ENCODE peak calls at places on chromosomes 16 and 17, in seven cellular contexts. E, L, K, G, I, W and U are unnamed samples.

GRCh38 chr16:12142157-12142556 is 165.6 kb downstream of the SNX29 start:
- DNase-seq in E (no peak), I (no peak), K (peak), W (peak), G (no peak), L (no peak), U (no peak)

GRCh38 chr16:29673501-29673900 is 5.5 kb upstream of the QPRT start:
- DNase-seq in G (no peak), I (no peak), W (no peak), K (no peak), L (no peak), E (no peak), U (no peak)

GRCh38 chr17:64171041-64171440 is 41.1 kb upstream of the ERN1 start:
- DNase-seq in L (no peak), K (no peak), G (no peak), E (no peak), I (no peak), W (no peak), U (peak)

GRCh38 chr16:27208809-27209208 is 5.5 kb downstream of the KDM8 start:
- DNase-seq in G (no peak), E (no peak), L (no peak), W (no peak), K (no peak), I (no peak), U (no peak)

GRCh38 chr17:8489841-8490240 is 54.2 kb downstream of the NDEL1 start:
- DNase-seq in L (no peak), E (no peak), I (no peak), K (no peak), W (no peak), G (no peak), U (no peak)

GRCh38 chr16:4142268-4142667 is 26.0 kb upstream of the ADCY9 start:
- DNase-seq in E (no peak), L (no peak), W (no peak), G (no peak), I (no peak), K (no peak), U (no peak)

GRCh38 chr16:24208710-24209109 is 47.4 kb upstream of the CACNG3 start:
- DNase-seq in L (no peak), K (peak), G (no peak), I (no peak), W (no peak), E (no peak), U (no peak)

GRCh38 chr16:25838724-25839186 is 147.0 kb downstream of the HS3ST4 start:
- DNase-seq in E (no peak), K (peak), I (peak), L (peak), G (peak), W (no peak), U (no peak)

GRCh38 chr16:81996664-81997529 is 14.4 kb downstream of the SDR42E1 start:
- DNase-seq in L (no peak), W (no peak), I (no peak), E (peak), K (peak), G (no peak), U (no peak)

GRCh38 chr17:38704645-38705522 is at the start of gene MLLT6:
- DNase-seq in W (peak), L (no peak), G (peak), K (peak), E (peak), I (peak), U (peak)

GRCh38 chr16:66205287-66206167 is 161.0 kb upstream of the CDH5 start:
- DNase-seq in K (no peak), W (no peak), L (no peak), E (no peak), I (no peak), G (no peak), U (no peak)

GRCh38 chr17:79737922-79738578 is 7.3 kb downstream of the ENPP7 start:
- DNase-seq in G (no peak), W (no peak), L (no peak), K (no peak), E (no peak), I (no peak), U (no peak)

GRCh38 chr16:15961060-15961511 is 11.7 kb downstream of the ABCC1 start:
- DNase-seq in W (no peak), L (no peak), E (no peak), G (no peak), I (no peak), K (no peak), U (no peak)

GRCh38 chr17:58666858-58667267 is 25.0 kb downstream of the TEX14 start:
- DNase-seq in G (peak), K (no peak), E (peak), W (peak), L (no peak), I (peak), U (peak)

GRCh38 chr17:58669853-58670252 is 22.0 kb downstream of the TEX14 start:
- DNase-seq in E (no peak), G (no peak), L (no peak), W (no peak), K (peak), I (no peak), U (no peak)

GRCh38 chr17:58668598-58668935 is 23.3 kb downstream of the TEX14 start:
- DNase-seq in L (no peak), W (no peak), G (no peak), I (no peak), E (no peak), K (no peak), U (no peak)

GRCh38 chr17:58667934-58668597 is 23.8 kb downstream of the TEX14 start:
- DNase-seq in I (no peak), G (no peak), K (no peak), L (no peak), E (no peak), W (no peak), U (no peak)

GRCh38 chr17:58665946-58666857 is 25.6 kb downstream of the TEX14 start:
- DNase-seq in K (no peak), I (no peak), E (no peak), L (no peak), W (no peak), G (peak), U (no peak)
- H3K4me3 ChIP-seq in K (no peak), I (no peak), E (no peak), L (no peak), W (peak), G (peak), U (peak)

GRCh38 chr16:86286991-86287640 is 223.2 kb upstream of the FOXF1 start:
- DNase-seq in E (no peak), I (no peak), K (no peak), G (no peak), W (no peak), L (no peak), U (no peak)
- H3K4me3 ChIP-seq in E (no peak), I (no peak), K (peak), G (peak), W (no peak), L (no peak), U (no peak)

GRCh38 chr17:77142689-77143088 is 1.9 kb downstream of the SEC14L1 start:
- DNase-seq in E (no peak), K (no peak), I (no peak), L (no peak), G (peak), W (no peak), U (no peak)
- H3K4me3 ChIP-seq in E (no peak), K (no peak), I (peak), L (no peak), G (no peak), W (peak), U (peak)

GRCh38 chr16:88920618-88921602 is 54.5 kb upstream of the PABPN1L start:
- DNase-seq in G (peak), L (no peak), E (peak), K (no peak), W (peak), I (peak), U (no peak)
- H3K4me3 ChIP-seq in G (no peak), L (no peak), E (no peak), K (no peak), W (peak), I (no peak), U (peak)

DNA sequence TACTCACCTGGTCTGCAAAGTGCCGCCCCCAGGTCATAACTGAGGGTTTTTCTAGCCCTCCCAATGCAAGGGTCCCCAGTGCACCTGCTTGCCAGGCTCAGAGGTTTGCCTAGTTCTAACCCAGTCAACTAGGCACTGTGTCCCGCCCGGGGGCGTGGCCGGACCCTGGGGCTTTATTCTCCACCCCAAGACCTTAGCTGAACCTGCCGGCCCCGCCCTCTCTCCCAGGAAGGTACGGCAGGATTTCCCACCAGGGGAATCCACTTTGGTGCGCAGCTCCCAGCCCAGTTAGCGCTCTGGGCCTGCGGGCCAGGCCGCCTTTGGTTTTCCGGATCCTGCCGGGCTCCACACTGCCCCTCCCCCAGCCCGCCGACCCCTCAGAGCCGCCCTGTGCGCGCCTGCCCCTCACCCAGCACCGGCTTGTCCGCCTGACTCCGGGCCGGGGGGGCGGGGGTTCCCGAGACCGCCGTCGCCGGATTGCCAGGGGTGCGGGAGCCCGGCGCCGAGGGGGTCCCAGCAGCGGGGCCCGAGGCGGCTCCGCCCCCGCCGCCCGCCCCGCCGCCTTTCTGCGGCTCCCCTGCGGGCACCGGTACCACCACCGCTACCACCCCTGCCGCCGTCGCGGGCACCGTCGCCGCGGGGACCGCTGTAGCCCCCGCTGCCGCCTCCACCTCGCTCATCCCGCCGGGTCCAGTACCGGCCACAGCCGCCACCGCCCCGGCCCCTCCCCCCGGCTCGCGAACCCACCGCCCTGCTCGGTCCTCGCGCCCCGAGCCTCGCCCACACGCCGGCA is 422 bp downstream of the YBX2 start:
- DNase-seq in L (no peak), E (no peak), G (no peak), W (no peak), I (no peak), K (peak), U (no peak)
- H3K4me3 ChIP-seq in L (no peak), E (no peak), G (peak), W (peak), I (peak), K (peak), U (peak)

GRCh38 chr17:57328109-57328882 is 72.0 kb downstream of the MSI2 start:
- DNase-seq in I (no peak), K (no peak), L (no peak), E (no peak), W (no peak), G (no peak), U (no peak)

GRCh38 chr17:57331423-57331822 is 75.1 kb downstream of the MSI2 start:
- DNase-seq in G (no peak), I (no peak), W (no peak), E (no peak), L (no peak), K (no peak), U (no peak)

GRCh38 chr17:57332501-57332900 is 76.2 kb downstream of the MSI2 start:
- DNase-seq in G (no peak), W (no peak), E (no peak), I (no peak), K (no peak), L (no peak), U (no peak)

GRCh38 chr17:57329380-57330214 is 73.3 kb downstream of the MSI2 start:
- DNase-seq in W (no peak), K (peak), I (no peak), G (no peak), E (no peak), L (no peak), U (no peak)

DNA sequence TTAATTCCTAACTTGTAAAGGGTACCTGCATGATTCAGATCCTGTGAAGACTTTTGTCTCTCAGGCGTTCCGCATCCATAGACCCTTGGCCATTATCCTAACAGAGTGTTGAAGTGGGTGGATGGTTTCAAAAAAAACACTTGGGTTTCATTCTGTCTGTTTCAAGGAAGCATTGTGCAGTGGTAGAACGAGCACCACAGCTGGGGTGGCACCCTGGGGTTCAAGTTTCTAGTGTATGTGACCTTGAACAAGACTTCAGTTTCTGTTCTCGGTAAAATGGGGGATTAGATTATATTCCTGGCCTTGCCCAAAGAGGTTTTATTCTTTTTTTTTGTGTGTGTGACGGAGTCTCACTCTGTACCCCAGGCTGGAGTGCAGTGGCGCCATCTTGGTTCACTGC is 74.3 kb downstream of the MSI2 start:
- DNase-seq in L (no peak), K (no peak), I (no peak), G (no peak), E (no peak), W (no peak), U (no peak)
- H3K4me3 ChIP-seq in L (no peak), K (no peak), I (no peak), G (no peak), E (no peak), W (no peak), U (no peak)

DNA sequence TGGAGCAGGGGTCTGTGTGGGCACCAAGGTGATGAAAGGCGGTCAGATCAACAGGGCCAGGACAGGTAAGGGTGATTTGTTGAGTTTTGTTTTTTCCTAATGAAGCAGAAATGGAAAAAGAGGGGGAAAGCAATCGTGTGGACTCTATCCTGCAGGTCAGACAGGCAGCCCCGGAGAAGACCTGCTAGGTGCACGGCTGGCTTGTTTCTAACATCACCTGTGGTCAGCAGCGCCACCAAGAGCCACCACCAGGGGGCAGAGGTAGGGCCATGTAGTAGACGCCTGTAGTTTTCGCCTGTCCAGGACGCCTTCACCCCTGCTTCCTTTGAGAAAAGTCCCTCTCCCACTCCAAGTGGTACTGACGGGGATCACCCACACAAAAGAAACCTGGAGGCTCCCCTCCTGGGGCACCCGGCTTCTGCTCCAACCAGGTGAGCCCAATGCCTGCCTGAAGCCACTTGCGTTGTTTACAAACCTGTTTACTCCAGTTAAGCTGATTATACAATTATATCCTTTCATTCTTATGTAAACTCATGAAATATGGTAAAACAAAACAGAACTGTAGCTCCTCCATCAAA is 54.2 kb upstream of the SEC14L1 start:
- DNase-seq in G (peak), W (peak), E (peak), I (peak), L (no peak), K (peak), U (peak)
- H3K4me3 ChIP-seq in G (no peak), W (no peak), E (no peak), I (no peak), L (no peak), K (no peak), U (no peak)

DNA sequence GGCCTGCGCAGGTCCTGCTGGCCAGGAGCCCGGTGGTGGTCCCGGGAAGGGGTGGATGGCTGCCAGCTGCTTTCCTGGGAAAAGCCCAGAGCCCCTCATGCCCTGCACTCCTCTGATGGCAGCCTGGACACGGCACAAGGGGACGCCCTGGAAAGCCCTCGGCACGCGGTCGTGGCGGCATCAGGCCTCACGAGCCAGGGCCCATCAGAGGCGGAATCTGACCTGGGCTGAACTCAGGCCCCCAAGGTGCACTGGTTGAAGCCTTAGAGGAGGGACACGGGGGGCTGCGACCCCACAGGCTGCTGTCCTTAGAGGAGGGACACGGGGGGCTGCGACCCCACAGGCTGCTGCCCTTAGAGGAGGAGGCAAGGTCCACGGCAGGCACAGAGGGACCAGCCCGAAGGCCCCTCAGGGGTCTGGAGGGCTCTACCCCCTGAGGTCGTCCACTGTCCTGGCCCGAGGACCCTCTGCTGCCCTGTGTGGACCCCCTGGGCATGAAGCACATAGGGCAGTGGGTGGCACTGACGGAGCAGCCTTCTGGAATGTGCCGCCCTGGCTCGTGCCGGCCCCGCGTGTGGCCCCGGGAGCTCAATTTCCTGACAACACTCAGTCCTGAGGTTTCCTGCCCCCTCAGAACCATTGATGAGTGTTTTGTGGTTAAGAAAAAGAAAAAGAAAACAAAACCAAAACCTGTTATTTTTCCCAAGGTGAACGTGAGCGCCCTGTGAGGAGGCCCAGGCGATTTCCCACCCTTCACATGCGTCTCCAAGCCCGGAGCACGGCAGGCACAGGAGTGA is 22.2 kb downstream of the SOX8 start:
- DNase-seq in K (no peak), I (no peak), E (no peak), L (no peak), G (no peak), W (no peak), U (no peak)
- H3K4me3 ChIP-seq in K (no peak), I (no peak), E (no peak), L (no peak), G (no peak), W (no peak), U (no peak)

GRCh38 chr16:57132470-57132869 is 40.1 kb downstream of the CPNE2 start:
- DNase-seq in G (no peak), I (no peak), W (no peak), K (no peak), L (no peak), E (no peak), U (no peak)

GRCh38 chr16:57133911-57134310 is 41.5 kb downstream of the CPNE2 start:
- DNase-seq in L (no peak), W (no peak), G (no peak), K (no peak), I (no peak), E (no peak), U (no peak)

GRCh38 chr16:57133101-57133500 is 40.7 kb downstream of the CPNE2 start:
- DNase-seq in W (no peak), K (no peak), L (no peak), I (no peak), G (no peak), E (no peak), U (no peak)

GRCh38 chr16:57137043-57137442 is 44.7 kb downstream of the CPNE2 start:
- DNase-seq in K (no peak), G (no peak), E (no peak), L (no peak), I (no peak), W (no peak), U (no peak)

DNA sequence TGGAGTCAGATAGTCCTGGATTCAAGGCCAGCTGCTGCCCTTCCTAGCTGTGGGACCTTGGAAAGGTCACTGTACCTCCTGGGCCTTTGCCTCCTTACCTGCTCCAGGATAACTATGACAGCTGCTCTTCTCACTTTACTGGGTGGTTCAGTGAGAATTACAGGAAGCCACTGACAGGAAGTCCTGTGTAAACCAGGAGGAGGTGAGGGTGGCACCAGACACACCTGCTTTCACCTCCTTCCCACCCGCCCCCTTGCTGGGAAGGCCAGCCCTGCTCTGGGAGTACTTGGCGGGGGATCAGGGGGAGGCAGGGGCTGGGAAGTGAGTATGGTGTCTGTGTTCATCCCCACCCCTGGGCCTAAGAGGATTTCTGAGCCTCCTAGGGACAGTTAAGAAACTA is 42.6 kb downstream of the CPNE2 start:
- DNase-seq in G (no peak), L (no peak), E (no peak), W (no peak), K (no peak), I (no peak), U (no peak)
- H3K4me3 ChIP-seq in G (no peak), L (no peak), E (no peak), W (no peak), K (no peak), I (no peak), U (no peak)